ENCODE peak calls at places on chromosomes 4 and X, in seven cellular contexts. V, K, Y, F, T, O and I are unnamed samples.

GRCh38 chr4:75101906-75102888 is 169.3 kb downstream of the PARM1 start:
- DNase-seq in V (no peak), K (no peak), Y (no peak), F (no peak), T (no peak), O (peak; percentile 29), I (no peak)

GRCh38 chr4:6773106-6773505 is 9.4 kb upstream of the KIAA0232 start:
- DNase-seq in V (no peak), K (no peak), Y (no peak), F (no peak), T (no peak), O (no peak), I (no peak)

GRCh38 chr4:86497980-86498379 is 96.1 kb upstream of the PTPN13 start:
- DNase-seq in V (no peak), K (peak; percentile 19), Y (no peak), F (no peak), T (no peak), O (no peak), I (no peak)

GRCh38 chrX:19687395-19687794 is 172.1 kb upstream of the MAP3K15 start:
- DNase-seq in V (no peak), K (no peak), Y (no peak), F (no peak), T (no peak), O (no peak), I (no peak)

GRCh38 chrX:42755820-42756219 is 22.1 kb downstream of the PPP1R2C start:
- DNase-seq in V (no peak), K (peak; percentile 74), Y (no peak), F (peak; percentile 56), T (no peak), O (no peak), I (no peak)

GRCh38 chr4:2301221-2301642 is 39.3 kb upstream of the MXD4 start:
- DNase-seq in V (no peak), K (no peak), Y (no peak), F (no peak), T (peak; percentile 23), O (no peak), I (no peak)

GRCh38 chr4:40980318-40980883 is 230.6 kb downstream of the NSUN7 start:
- DNase-seq in V (no peak), K (peak; percentile 48), Y (no peak), F (no peak), T (no peak), O (peak; percentile 23), I (peak; percentile 22)

GRCh38 chrX:130915302-130915701 is 12.3 kb upstream of the ENOX2 start:
- DNase-seq in V (no peak), K (peak; percentile 11), Y (no peak), F (no peak), T (no peak), O (no peak), I (no peak)